ENCODE peak calls at places on chromosomes 4 and X, in four cellular contexts. K, Z, I and W are unnamed samples.

GRCh38 chr4:185344743-185345538 is 50.8 kb downstream of the LRP2BP start:
- DNase-seq in K (no peak), Z (no peak), I (no peak), W (peak; percentile 2)

GRCh38 chr4:134510544-134510943 is 309.0 kb upstream of the PABPC4L start:
- DNase-seq in K (no peak), Z (no peak), I (no peak), W (no peak)

GRCh38 chr4:150080335-150080734 is 2.1 kb downstream of the DCLK2 start:
- DNase-seq in K (peak; percentile 57), Z (no peak), I (no peak), W (no peak)

GRCh38 chr4:98482847-98483806 is 175.3 kb downstream of the TSPAN5 start:
- DNase-seq in K (peak; percentile 92), Z (peak; percentile 52), I (no peak), W (peak; percentile 36)

GRCh38 chr4:111842336-111842735 is 302.9 kb upstream of the FAM241A start:
- DNase-seq in K (no peak), Z (no peak), I (no peak), W (no peak)

GRCh38 chr4:184825394-184826314 is at the start of gene ACSL1:
- DNase-seq in K (peak; percentile 63), Z (peak; percentile 56), I (peak; percentile 91), W (peak; percentile 64)

GRCh38 chrX:39921838-39922237 is 175.9 kb downstream of the BCOR start:
- DNase-seq in K (no peak), Z (no peak), I (no peak), W (no peak)

GRCh38 chr4:67083496-67083895 is 461.8 kb downstream of the CENPC start:
- DNase-seq in K (no peak), Z (no peak), I (no peak), W (no peak)

GRCh38 chr4:71587995-71588394 is 195.9 kb downstream of the GC start:
- DNase-seq in K (no peak), Z (no peak), I (no peak), W (no peak)

GRCh38 chr4:60296381-60296780 is 903.7 kb upstream of the ADGRL3 start:
- DNase-seq in K (no peak), Z (no peak), I (no peak), W (no peak)

GRCh38 chrX:69503228-69503834 is 795 bp upstream of the NALF2 start:
- DNase-seq in K (no peak), Z (no peak), I (no peak), W (no peak)

GRCh38 chr4:119629142-119629471 is 503 bp upstream of the PDE5A start:
- DNase-seq in K (no peak), Z (no peak), I (no peak), W (no peak)

GRCh38 chr4:54439831-54440243 is 210.7 kb downstream of the PDGFRA start:
- DNase-seq in K (peak; percentile 58), Z (peak; percentile 47), I (no peak), W (peak; percentile 18)

GRCh38 chr4:155769092-155769491 is 10.3 kb downstream of the GUCY1B1 start:
- DNase-seq in K (no peak), Z (no peak), I (no peak), W (no peak)

GRCh38 chrX:119726900-119727555 is 31.4 kb upstream of the SOWAHD start:
- DNase-seq in K (peak; percentile 16), Z (peak; percentile 34), I (no peak), W (no peak)

GRCh38 chrX:44908198-44908597 is 35.2 kb downstream of the KDM6A start:
- DNase-seq in K (peak; percentile 48), Z (no peak), I (no peak), W (peak; percentile 13)

GRCh38 chrX:66632473-66632872 is 6.4 kb downstream of the EDA2R start:
- DNase-seq in K (peak; percentile 50), Z (peak; percentile 21), I (no peak), W (no peak)

GRCh38 chr4:94491322-94491721 is 39.6 kb downstream of the PDLIM5 start:
- DNase-seq in K (peak; percentile 79), Z (peak; percentile 54), I (no peak), W (no peak)

GRCh38 chr4:12439633-12440305 is 1011.1 kb upstream of the HS3ST1 start:
- DNase-seq in K (no peak), Z (peak; percentile 37), I (no peak), W (no peak)

GRCh38 chr4:98685225-98686045 is 27.0 kb upstream of the TSPAN5 start:
- DNase-seq in K (no peak), Z (no peak), I (no peak), W (no peak)

GRCh38 chr4:75830906-75831305 is 71.3 kb downstream of the PPEF2 start:
- DNase-seq in K (peak; percentile 24), Z (no peak), I (no peak), W (no peak)

GRCh38 chrX:119688856-119689455 is 4.0 kb downstream of the SEPTIN6 start:
- DNase-seq in K (no peak), Z (no peak), I (no peak), W (no peak)

GRCh38 chr4:99651370-99651769 is 6.3 kb downstream of the C4orf54 start:
- DNase-seq in K (no peak), Z (no peak), I (no peak), W (no peak)

GRCh38 chr4:186644737-186645261 is 78.9 kb downstream of the FAT1 start:
- DNase-seq in K (peak; percentile 30), Z (no peak), I (no peak), W (peak; percentile 4)

GRCh38 chr4:6461301-6462165 is 10.9 kb downstream of the PPP2R2C start:
- DNase-seq in K (no peak), Z (no peak), I (no peak), W (no peak)

GRCh38 chrX:72309297-72310071 is 3.8 kb upstream of the CITED1 start:
- DNase-seq in K (peak; percentile 7), Z (no peak), I (no peak), W (no peak)

GRCh38 chrX:74931214-74931613 is 6.0 kb upstream of the NEXMIF start:
- DNase-seq in K (no peak), Z (no peak), I (no peak), W (no peak)

GRCh38 chr4:40003986-40004385 is 26.3 kb upstream of the PDS5A start:
- DNase-seq in K (peak; percentile 68), Z (peak; percentile 27), I (no peak), W (peak; percentile 31)

GRCh38 chrX:49876750-49877149 is 2.5 kb upstream of the USP27X start:
- DNase-seq in K (peak; percentile 7), Z (peak; percentile 16), I (no peak), W (no peak)

GRCh38 chr4:75867135-75867534 is 35.1 kb downstream of the PPEF2 start:
- DNase-seq in K (no peak), Z (no peak), I (no peak), W (no peak)

DNA sequence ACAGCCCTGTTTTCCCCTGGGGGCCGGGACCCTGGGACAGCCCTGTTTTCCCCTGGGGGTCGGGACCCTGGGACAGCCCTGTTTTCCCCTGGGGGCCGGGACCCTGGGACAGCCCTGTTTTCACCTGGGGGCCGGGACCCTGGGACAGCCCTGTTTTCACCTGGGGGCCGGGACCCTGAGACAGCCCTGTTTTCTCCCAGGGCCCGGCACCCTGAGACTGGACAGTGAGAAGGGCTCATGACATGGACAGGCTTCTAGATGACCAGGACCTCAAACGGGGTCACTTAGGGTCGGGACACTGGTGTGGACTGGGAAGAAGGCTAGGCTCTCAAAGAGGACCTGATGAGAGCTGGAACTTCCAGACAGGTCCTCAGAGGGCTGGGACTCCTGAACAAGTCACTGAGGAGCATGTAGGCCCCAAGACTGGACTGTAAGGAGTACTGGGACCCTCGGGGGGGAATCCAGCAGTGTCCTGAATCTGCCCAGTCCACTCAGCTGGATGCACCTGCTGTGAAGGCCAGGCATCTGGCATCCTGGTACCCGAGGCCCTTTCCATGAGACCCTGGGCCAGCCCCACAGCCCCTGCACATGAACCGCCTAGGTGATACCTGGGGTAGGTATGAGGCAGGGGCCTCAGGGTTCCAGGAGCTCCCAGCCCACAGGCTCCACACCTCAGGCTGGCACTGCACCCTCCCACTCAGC is 2.4 kb downstream of the PCGF3 start:
- DNase-seq in K (no peak), Z (no peak), I (no peak), W (no peak)
- H3K9me3 ChIP-seq in K (no peaks in the 10 kb centered on the region), Z (no peaks in the 10 kb centered on the region), I (no peaks in the 10 kb centered on the region), W (no peaks in the 10 kb centered on the region)

DNA sequence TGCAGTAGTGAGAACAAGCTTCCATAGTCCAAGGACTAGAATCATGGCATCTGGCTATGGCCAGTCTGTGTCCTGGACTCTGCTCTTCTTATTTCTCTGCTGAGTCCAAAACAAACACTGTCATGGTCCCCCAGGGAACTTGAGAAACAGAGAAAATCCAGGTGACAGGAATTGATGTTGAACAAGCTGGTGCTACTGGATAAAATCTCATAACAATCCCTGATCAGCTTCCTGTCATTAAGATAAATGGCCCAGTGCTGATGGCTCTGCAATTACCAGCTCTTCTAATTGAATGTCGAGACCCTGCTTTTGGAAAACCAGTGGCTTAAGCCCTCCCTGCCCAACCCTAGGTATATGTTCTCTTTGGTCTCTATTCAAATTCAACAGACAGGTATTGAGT is 58.8 kb upstream of the ARHGAP36 start:
- DNase-seq in K (no peak), Z (no peak), I (no peak), W (no peak)
- H3K4me3 ChIP-seq in K (no peak overlapping the region), Z (no peak overlapping the region), I (no peak overlapping the region), W (no peak overlapping the region)

GRCh38 chr4:26288308-26288982 is 32.4 kb upstream of the RBPJ start:
- DNase-seq in K (peak; percentile 55), Z (no peak), I (no peak), W (peak; percentile 70)
- H3K36me3 ChIP-seq in K (no peaks in the 10 kb centered on the region), Z (no peaks in the 10 kb centered on the region), I (no peaks in the 10 kb centered on the region), W (no peaks in the 10 kb centered on the region)

GRCh38 chr4:92253986-92254671 is 49.6 kb upstream of the GRID2 start:
- DNase-seq in K (no peak), Z (no peak), I (no peak), W (no peak)
- H3K9me3 ChIP-seq in K (no peaks in the 10 kb centered on the region), Z (peaks cover 2% of the 10 kb centered on the region), I (no peaks in the 10 kb centered on the region), W (no peaks in the 10 kb centered on the region)